ENCODE peak calls at places on chromosome 13, in seven cellular contexts. R is effector memory CD8-positive, alpha-beta T cell; E is activated effector memory CD4-positive, alpha-beta T cell treated with Interleukin-2 at 50 U/mL for 16 hours; S is mucosa of descending colon; X is non-pigmented ciliary epithelial cell; D is HTR-8/SVneo; J is upper lobe of left lung. B is an unnamed sample.

GRCh38 chr13:112341446-112341845 is 34.7 kb upstream of the SPACA7 start:
- DNase-seq in J (no peak), E (no peak), R (no peak), D (no peak), X (no peak), S (no peak), B (no peak)

GRCh38 chr13:19845758-19846157 is 17.7 kb downstream of the ZMYM5 start:
- DNase-seq in D (peak; percentile 86), S (no peak), R (no peak), J (no peak), E (no peak), X (peak; percentile 93), B (peak; percentile 91)

GRCh38 chr13:44125943-44126469 is 246.3 kb downstream of the LACC1 start:
- DNase-seq in X (no peak), R (no peak), S (no peak), E (no peak), D (no peak), J (no peak), B (no peak)

GRCh38 chr13:72963762-72964161 is 95.0 kb upstream of the KLF5 start:
- DNase-seq in S (no peak), D (no peak), E (no peak), R (no peak), X (no peak), J (no peak), B (no peak)

GRCh38 chr13:102040812-102041211 is 361.0 kb downstream of the FGF14 start:
- DNase-seq in E (no peak), J (no peak), X (no peak), S (no peak), D (no peak), R (no peak), B (no peak)

GRCh38 chr13:98371624-98372023 is 194.6 kb upstream of the RNF113B start:
- DNase-seq in R (no peak), J (no peak), X (no peak), D (no peak), E (no peak), S (no peak), B (no peak)

GRCh38 chr13:21683034-21683733 is 12.3 kb downstream of the FGF9 start:
- DNase-seq in R (no peak), X (peak; percentile 67), S (no peak), E (no peak), D (no peak), J (no peak), B (peak; percentile 56)

GRCh38 chr13:50494110-50494509 is 349.4 kb downstream of the DLEU7 start:
- DNase-seq in D (no peak), X (no peak), S (no peak), J (no peak), R (no peak), E (no peak), B (no peak)

GRCh38 chr13:21124853-21125252 is 51.5 kb downstream of the SKA3 start:
- DNase-seq in E (no peak), D (peak; percentile 45), R (no peak), X (no peak), J (no peak), S (no peak), B (no peak)

GRCh38 chr13:42820450-42820849 is 39.1 kb downstream of the FAM216B start:
- DNase-seq in D (no peak), R (no peak), E (no peak), X (no peak), J (no peak), S (no peak), B (no peak)

GRCh38 chr13:110801044-110801443 is 87.5 kb downstream of the ING1 start:
- DNase-seq in D (peak; percentile 38), R (no peak), X (no peak), S (no peak), J (no peak), E (no peak), B (no peak)

GRCh38 chr13:111262281-111262680 is 58.2 kb upstream of the TEX29 start:
- DNase-seq in J (no peak), E (no peak), X (no peak), R (no peak), S (no peak), D (no peak), B (no peak)

GRCh38 chr13:59360108-59360507 is 803.6 kb downstream of the DIAPH3 start:
- DNase-seq in R (no peak), X (no peak), J (no peak), S (no peak), D (no peak), E (no peak), B (no peak)

GRCh38 chr13:93477238-93477637 is 250.6 kb downstream of the GPC6 start:
- DNase-seq in E (no peak), D (no peak), S (no peak), R (no peak), J (no peak), X (no peak), B (peak; percentile 12)

GRCh38 chr13:78909276-78909675 is 250.3 kb upstream of the OBI1 start:
- DNase-seq in S (no peak), R (no peak), E (no peak), D (no peak), X (no peak), J (no peak), B (no peak)

GRCh38 chr13:35923347-35923746 is 207.8 kb downstream of the DCLK1 start:
- DNase-seq in D (peak; percentile 29), R (no peak), S (no peak), E (no peak), X (peak; percentile 34), J (no peak), B (peak; percentile 42)

GRCh38 chr13:96032717-96033116 is 20.5 kb downstream of the UGGT2 start:
- DNase-seq in D (no peak), J (no peak), S (no peak), R (no peak), X (no peak), E (no peak), B (no peak)

GRCh38 chr13:53068841-53069520 is 40.4 kb downstream of the OLFM4 start:
- DNase-seq in S (no peak), D (no peak), J (no peak), X (no peak), R (no peak), E (no peak), B (no peak)

GRCh38 chr13:22325761-22326160 is 654.9 kb downstream of the FGF9 start:
- DNase-seq in S (no peak), X (no peak), J (no peak), E (no peak), D (no peak), R (no peak), B (no peak)

GRCh38 chr13:85864963-85865530 is 65.8 kb upstream of the SLITRK6 start:
- DNase-seq in S (no peak), D (no peak), J (no peak), R (no peak), X (no peak), E (no peak), B (no peak)

GRCh38 chr13:114118763-114119123 is 13.7 kb downstream of the RASA3 start:
- DNase-seq in E (no peak), R (no peak), X (no peak), S (peak; percentile 32), J (no peak), D (no peak), B (no peak)

GRCh38 chr13:29193083-29193482 is 372.9 kb downstream of the MTUS2 start:
- DNase-seq in D (no peak), J (no peak), X (no peak), E (no peak), S (no peak), R (no peak), B (no peak)

GRCh38 chr13:36758345-36758744 is 60.7 kb upstream of the RFXAP start:
- DNase-seq in S (no peak), D (no peak), J (peak; percentile 60), R (no peak), X (no peak), E (no peak), B (no peak)

GRCh38 chr13:95756072-95756471 is 79.1 kb downstream of the DNAJC3 start:
- DNase-seq in R (no peak), D (no peak), J (no peak), E (no peak), S (no peak), X (no peak), B (no peak)

GRCh38 chr13:46402178-46402577 is 15.1 kb upstream of the RUBCNL start:
- DNase-seq in D (no peak), E (no peak), X (no peak), S (no peak), J (no peak), R (no peak), B (no peak)

GRCh38 chr13:31044658-31045620 is 112.5 kb downstream of the TEX26 start:
- DNase-seq in R (peak; percentile 3), J (no peak), X (no peak), S (no peak), E (peak; percentile 19), D (no peak), B (no peak)

GRCh38 chr13:107964356-107964755 is 251.0 kb downstream of the LIG4 start:
- DNase-seq in X (no peak), J (no peak), R (no peak), E (no peak), D (no peak), S (no peak), B (no peak)

GRCh38 chr13:21657538-21657937 is 13.3 kb upstream of the FGF9 start:
- DNase-seq in S (no peak), E (no peak), X (peak; percentile 68), D (no peak), J (no peak), R (no peak), B (no peak)

GRCh38 chr13:99956473-99957349 is 14.9 kb downstream of the ZIC5 start:
- DNase-seq in E (no peak), R (no peak), X (no peak), J (no peak), S (no peak), D (no peak), B (no peak)

GRCh38 chr13:57724486-57725272 is 93.1 kb downstream of the PCDH17 start:
- DNase-seq in S (no peak), D (no peak), X (no peak), E (no peak), R (no peak), J (no peak), B (no peak)

GRCh38 chr13:35211949-35212348 is 264.5 kb downstream of the MAB21L1 start:
- DNase-seq in E (no peak), D (no peak), X (no peak), J (no peak), R (no peak), S (no peak), B (no peak)

GRCh38 chr13:42490676-42491075 is 83.3 kb upstream of the TNFSF11 start:
- DNase-seq in J (no peak), D (no peak), E (no peak), X (no peak), S (no peak), R (no peak), B (no peak)

GRCh38 chr13:90510319-90510718 is 837.2 kb upstream of the MIR17HG start:
- DNase-seq in S (no peak), J (no peak), X (no peak), R (no peak), D (no peak), E (no peak), B (no peak)

GRCh38 chr13:31503626-31504025 is 235.7 kb upstream of the RXFP2 start:
- DNase-seq in X (no peak), E (no peak), D (no peak), J (no peak), S (no peak), R (no peak), B (no peak)

GRCh38 chr13:113819731-113820715 is 43.9 kb downstream of the GAS6 start:
- DNase-seq in R (no peak), E (no peak), X (no peak), J (no peak), D (no peak), S (no peak), B (no peak)

GRCh38 chr13:80276371-80277289 is 64.3 kb downstream of the SPRY2 start:
- DNase-seq in S (no peak), E (no peak), R (no peak), X (peak; percentile 54), D (no peak), J (peak; percentile 33), B (no peak)